ENCODE peak calls at places on chromosome 15, in four cellular contexts. E, Y, J and F are unnamed samples.

GRCh38 chr15:29090617-29091466 is 178.8 kb downstream of the NSMCE3 start:
- DNase-seq in E (no peak), Y (no peak), J (peak; percentile 34), F (peak; percentile 62)

GRCh38 chr15:97235285-97235985 is 725.1 kb upstream of the ARRDC4 start:
- DNase-seq in E (no peak), Y (peak; percentile 63), J (no peak), F (peak; percentile 82)

GRCh38 chr15:67850336-67850735 is 10.5 kb upstream of the RNU6-1 start:
- DNase-seq in E (no peak), Y (no peak), J (no peak), F (no peak)

GRCh38 chr15:61339526-61339925 is 110.4 kb upstream of the RORA start:
- DNase-seq in E (no peak), Y (no peak), J (no peak), F (no peak)

GRCh38 chr15:95923797-95924196 is 406.7 kb upstream of the NR2F2 start:
- DNase-seq in E (no peak), Y (no peak), J (no peak), F (no peak)

GRCh38 chr15:78050441-78050809 is 27.1 kb downstream of the TBC1D2B start:
- DNase-seq in E (no peak), Y (no peak), J (no peak), F (no peak)

GRCh38 chr15:95208988-95209387 is 977.6 kb downstream of the MCTP2 start:
- DNase-seq in E (no peak), Y (no peak), J (no peak), F (peak; percentile 3)

GRCh38 chr15:62886431-62887071 is 156.0 kb upstream of the TPM1 start:
- DNase-seq in E (no peak), Y (peak; percentile 15), J (no peak), F (peak; percentile 44)

GRCh38 chr15:63791236-63791635 is 42.5 kb downstream of the HERC1 start:
- DNase-seq in E (no peak), Y (no peak), J (no peak), F (peak; percentile 13)

GRCh38 chr15:100918690-100919480 is at the start of gene LRRK1:
- DNase-seq in E (no peak), Y (no peak), J (no peak), F (peak; percentile 82)

GRCh38 chr15:68620721-68621528 is 42.1 kb downstream of the CORO2B start:
- DNase-seq in E (no peak), Y (peak; percentile 58), J (no peak), F (peak; percentile 94)

GRCh38 chr15:69535101-69535638 is 82.6 kb downstream of the RPLP1 start:
- DNase-seq in E (no peak), Y (no peak), J (no peak), F (peak; percentile 71)

GRCh38 chr15:92907880-92908279 is 7.8 kb downstream of the CHD2 start:
- DNase-seq in E (no peak), Y (no peak), J (peak; percentile 18), F (peak; percentile 70)

GRCh38 chr15:56739964-56740640 is 6.8 kb upstream of the ZNF280D start:
- DNase-seq in E (no peak), Y (no peak), J (no peak), F (no peak)

GRCh38 chr15:34812369-34812768 is 17.0 kb upstream of the ACTC1 start:
- DNase-seq in E (no peak), Y (no peak), J (no peak), F (peak; percentile 43)

GRCh38 chr15:25250011-25250596 is 188.7 kb downstream of the UBE3A start:
- DNase-seq in E (no peak), Y (no peak), J (no peak), F (no peak)

GRCh38 chr15:101010781-101011180 is 91.6 kb downstream of the LRRK1 start:
- DNase-seq in E (no peak), Y (no peak), J (no peak), F (no peak)

GRCh38 chr15:92846716-92847115 is 53.4 kb upstream of the CHD2 start:
- DNase-seq in E (no peak), Y (no peak), J (no peak), F (peak; percentile 33)

GRCh38 chr15:34837246-34838016 is 42.1 kb upstream of the ACTC1 start:
- DNase-seq in E (no peak), Y (no peak), J (no peak), F (peak; percentile 72)

GRCh38 chr15:101159096-101159935 is 92.5 kb downstream of the CHSY1 start:
- DNase-seq in E (no peak), Y (no peak), J (no peak), F (no peak)

GRCh38 chr15:64144565-64145281 is 6.8 kb upstream of the SNX22 start:
- DNase-seq in E (no peak), Y (no peak), J (no peak), F (no peak)

GRCh38 chr15:28936081-28936480 is 50.3 kb downstream of the APBA2 start:
- DNase-seq in E (no peak), Y (no peak), J (no peak), F (no peak)

GRCh38 chr15:66982250-66982649 is 83.2 kb upstream of the SMAD3 start:
- DNase-seq in E (no peak), Y (no peak), J (no peak), F (no peak)

GRCh38 chr15:76844096-76844495 is 61.0 kb downstream of the SCAPER start:
- DNase-seq in E (no peak), Y (no peak), J (no peak), F (peak; percentile 22)

GRCh38 chr15:70494861-70495571 is 268.3 kb downstream of the UACA start:
- DNase-seq in E (no peak), Y (no peak), J (no peak), F (peak; percentile 81)

GRCh38 chr15:40006003-40006402 is 33.0 kb downstream of the SRP14 start:
- DNase-seq in E (no peak), Y (no peak), J (no peak), F (no peak)

GRCh38 chr15:40766906-40767837 is 2.6 kb upstream of the C15orf62 start:
- DNase-seq in E (no peak), Y (no peak), J (no peak), F (no peak)

GRCh38 chr15:40097968-40098476 is 10.7 kb downstream of the BMF start:
- DNase-seq in E (no peak), Y (no peak), J (no peak), F (peak; percentile 43)

GRCh38 chr15:59388670-59389069 is 16.0 kb upstream of the MYO1E start:
- DNase-seq in E (no peak), Y (no peak), J (no peak), F (peak; percentile 74)

GRCh38 chr15:67165653-67166260 is 88.7 kb downstream of the AAGAB start:
- DNase-seq in E (no peak), Y (no peak), J (no peak), F (no peak)

GRCh38 chr15:28963711-28964081 is 77.9 kb downstream of the APBA2 start:
- DNase-seq in E (no peak), Y (no peak), J (no peak), F (no peak)

GRCh38 chr15:100194955-100195354 is 146.8 kb downstream of the ADAMTS17 start:
- DNase-seq in E (no peak), Y (no peak), J (no peak), F (no peak)

GRCh38 chr15:60899967-60900356 is 329.1 kb downstream of the RORA start:
- DNase-seq in E (no peak), Y (no peak), J (no peak), F (no peak)

GRCh38 chr15:74345051-74345450 is 22.4 kb downstream of the CYP11A1 start:
- DNase-seq in E (no peak), Y (no peak), J (no peak), F (no peak)

GRCh38 chr15:74621936-74622335 is 6.3 kb downstream of the CLK3 start:
- DNase-seq in E (no peak), Y (no peak), J (no peak), F (no peak)

GRCh38 chr15:99704444-99704838 is 28.8 kb downstream of the LYSMD4 start:
- DNase-seq in E (no peak), Y (peak; percentile 54), J (no peak), F (peak; percentile 64)

GRCh38 chr15:81133782-81134461 is at the start of gene CFAP161:
- DNase-seq in E (no peak), Y (peak; percentile 74), J (no peak), F (peak; percentile 94)

GRCh38 chr15:101455291-101455916 is 34.1 kb downstream of the PCSK6 start:
- DNase-seq in E (no peak), Y (no peak), J (no peak), F (peak; percentile 58)

GRCh38 chr15:75945953-75946352 is 42.3 kb downstream of the FBXO22 start:
- DNase-seq in E (no peak), Y (no peak), J (no peak), F (no peak)

GRCh38 chr15:48413304-48413703 is 82.1 kb downstream of the DUT start:
- DNase-seq in E (no peak), Y (no peak), J (no peak), F (no peak)